ENCODE peak calls at places on chromosomes 3 and 15, in six cellular contexts. N is neuronal stem cell, D is heart left ventricle, K is suprapubic skin, G is cardiac muscle cell, S is astrocyte. E is an unnamed sample.

GRCh38 chr3:55885721-55886120 is 398.6 kb upstream of the WNT5A start:
- DNase-seq in N (no peak), D (no peak), K (no peak), G (peak), S (peak), E (no peak)

GRCh38 chr15:86162172-86162591 is 82.5 kb downstream of the AGBL1 start:
- DNase-seq in N (no peak), D (no peak), K (no peak), G (no peak), S (no peak), E (no peak)

GRCh38 chr3:14587733-14588360 is 47.7 kb upstream of the GRIP2 start:
- DNase-seq in N (no peak), D (no peak), K (no peak), G (peak), S (peak), E (no peak)

GRCh38 chr3:80983753-80984152 is 777.7 kb downstream of the GBE1 start:
- DNase-seq in N (no peak), D (no peak), K (no peak), G (no peak), S (no peak), E (no peak)

GRCh38 chr3:132625613-132626012 is 28.5 kb downstream of the ACKR4 start:
- DNase-seq in N (no peak), D (no peak), K (no peak), G (no peak), S (no peak), E (no peak)

GRCh38 chr3:57923101-57923500 is 85.1 kb upstream of the FLNB start:
- DNase-seq in N (no peak), D (no peak), K (no peak), G (no peak), S (no peak), E (no peak)

GRCh38 chr15:70586241-70586640 is 177.1 kb downstream of the UACA start:
- DNase-seq in N (no peak), D (no peak), K (peak), G (no peak), S (no peak), E (no peak)

GRCh38 chr3:9747267-9747666 is 2.5 kb upstream of the OGG1 start:
- DNase-seq in N (no peak), D (no peak), K (no peak), G (peak), S (no peak), E (no peak)

GRCh38 chr3:47634996-47635395 is 56.3 kb upstream of the CSPG5 start:
- DNase-seq in N (no peak), D (no peak), K (no peak), G (peak), S (no peak), E (no peak)

GRCh38 chr3:22836131-22836530 is 367.0 kb upstream of the UBE2E2 start:
- DNase-seq in N (no peak), D (no peak), K (no peak), G (no peak), S (no peak), E (no peak)

GRCh38 chr3:196501316-196502064 is 2.1 kb downstream of the RNF168 start:
- DNase-seq in N (no peak), D (no peak), K (no peak), G (peak), S (peak), E (no peak)

GRCh38 chr15:77706482-77707244 is 74.0 kb upstream of the LINGO1 start:
- DNase-seq in N (no peak), D (no peak), K (no peak), G (no peak), S (no peak), E (no peak)

GRCh38 chr3:117633207-117633606 is 923.6 kb downstream of the TUSC7 start:
- DNase-seq in N (no peak), D (no peak), K (no peak), G (no peak), S (no peak), E (no peak)

GRCh38 chr3:133258358-133258757 is 141.5 kb upstream of the BFSP2 start:
- DNase-seq in N (no peak), D (no peak), K (no peak), G (no peak), S (no peak), E (no peak)

GRCh38 chr15:73318463-73319351 is 50.1 kb downstream of the HCN4 start:
- DNase-seq in N (peak), D (no peak), K (no peak), G (peak), S (no peak), E (no peak)

GRCh38 chr3:58237238-58237939 is at the start of gene ABHD6:
- DNase-seq in N (peak), D (peak), K (peak), G (peak), S (peak), E (peak)

GRCh38 chr3:29307229-29307796 is 26.4 kb downstream of the RBMS3 start:
- DNase-seq in N (no peak), D (no peak), K (no peak), G (no peak), S (peak), E (no peak)

GRCh38 chr3:64111872-64112271 is 88.6 kb upstream of the PSMD6 start:
- DNase-seq in N (no peak), D (no peak), K (no peak), G (no peak), S (no peak), E (no peak)

GRCh38 chr3:41716391-41716910 is 245.5 kb downstream of the ULK4 start:
- DNase-seq in N (no peak), D (no peak), K (no peak), G (peak), S (peak), E (no peak)

GRCh38 chr3:197820550-197821335 is 29.7 kb downstream of the LRCH3 start:
- DNase-seq in N (no peak), D (no peak), K (no peak), G (no peak), S (no peak), E (no peak)

GRCh38 chr3:152742368-152743347 is 92.3 kb upstream of the P2RY1 start:
- DNase-seq in N (no peak), D (no peak), K (no peak), G (peak), S (no peak), E (no peak)

GRCh38 chr15:56640127-56640526 is 93.2 kb downstream of the ZNF280D start:
- DNase-seq in N (peak), D (no peak), K (no peak), G (no peak), S (no peak), E (no peak)
- H3K27ac ChIP-seq in N (no peak), D (no peak), K (no peak), G (no peak), S (no peak), E (no peak)

DNA sequence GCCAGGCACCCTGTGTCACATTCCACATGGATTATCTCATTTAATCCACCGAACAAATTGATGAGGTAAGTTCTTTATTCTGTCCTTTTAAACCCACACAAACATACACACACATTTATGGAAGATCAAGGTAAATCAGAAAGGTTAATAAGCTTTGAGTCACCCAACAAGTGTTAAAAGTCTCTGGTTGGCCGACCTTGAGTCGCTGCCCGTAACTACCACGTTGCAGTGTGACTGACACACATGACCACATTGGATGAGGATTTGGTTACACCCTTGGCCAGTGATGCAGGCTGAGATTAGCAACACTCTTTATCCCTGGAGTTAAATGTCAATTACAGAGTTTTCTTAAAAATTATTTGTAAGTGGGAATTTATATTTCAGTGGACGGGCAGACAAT is 19.2 kb downstream of the FOXP1 start:
- DNase-seq in N (no peak), D (no peak), K (no peak), G (no peak), S (peak), E (no peak)
- H3K27ac ChIP-seq in N (no peak), D (no peak), K (no peak), G (no peak), S (no peak), E (no peak)

DNA sequence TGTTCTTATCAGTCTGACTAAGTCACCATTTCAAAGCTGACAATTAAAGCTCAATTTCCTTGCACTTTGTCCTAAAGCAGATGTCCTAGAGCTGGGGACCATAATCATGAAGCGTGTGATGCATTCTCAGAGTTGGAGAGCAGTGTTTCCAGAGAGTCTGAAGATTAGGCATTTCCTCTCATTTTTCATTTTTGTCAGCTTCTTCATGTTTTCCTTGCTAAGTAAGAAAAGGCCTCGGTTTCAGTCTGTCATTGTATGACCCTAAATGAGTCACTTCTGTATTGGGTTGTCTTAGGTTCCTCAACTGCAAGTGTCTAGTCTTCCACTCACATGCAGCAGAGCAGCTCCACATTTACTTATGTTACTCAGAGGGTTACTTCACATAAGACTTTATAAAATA is 257.2 kb upstream of the TPRG1 start:
- DNase-seq in N (no peak), D (no peak), K (no peak), G (peak), S (peak), E (no peak)
- H3K27ac ChIP-seq in N (no peak), D (no peak), K (peak), G (no peak), S (peak), E (peak)

GRCh38 chr3:128341659-128342395 is 124.9 kb downstream of the DNAJB8 start:
- DNase-seq in N (no peak), D (no peak), K (no peak), G (no peak), S (no peak), E (no peak)
- H3K27ac ChIP-seq in N (no peak), D (no peak), K (no peak), G (no peak), S (no peak), E (no peak)

GRCh38 chr15:31328999-31329639 is 2.5 kb downstream of the KLF13 start:
- DNase-seq in N (no peak), D (no peak), K (no peak), G (no peak), S (no peak), E (no peak)

GRCh38 chr15:31326729-31327673 is at the start of gene KLF13:
- DNase-seq in N (no peak), D (peak), K (peak), G (peak), S (no peak), E (peak)

GRCh38 chr15:31325976-31326728 is 483 bp upstream of the KLF13 start:
- DNase-seq in N (peak), D (peak), K (peak), G (peak), S (peak), E (peak)

GRCh38 chr15:31328425-31328998 is 1.9 kb downstream of the KLF13 start:
- DNase-seq in N (no peak), D (no peak), K (no peak), G (no peak), S (peak), E (no peak)

GRCh38 chr15:31327674-31328424 is 1.2 kb downstream of the KLF13 start:
- DNase-seq in N (no peak), D (peak), K (peak), G (peak), S (no peak), E (no peak)
- H3K27ac ChIP-seq in N (no peak), D (peak), K (peak), G (no peak), S (peak), E (peak)

GRCh38 chr3:5138214-5138981 is 16.3 kb downstream of the ARL8B start:
- DNase-seq in N (no peak), D (no peak), K (no peak), G (no peak), S (peak), E (no peak)
- H3K27ac ChIP-seq in N (no peak), D (no peak), K (no peak), G (peak), S (peak), E (peak)

E was measured in ascending aorta.